ENCODE peak calls at places on chromosomes 13 and 19, in eight cellular contexts. B is ovary, R is tibial nerve, Z is A549, U is stomach, P is heart left ventricle, X is IMR-90, L is transverse colon. W is an unnamed sample.

GRCh38 chr19:6387372-6387771 is 5.6 kb downstream of the GTF2F1 start:
- DNase-seq in P (no peak), L (no peak), Z (no peak), R (no peak), U (no peak), X (no peak), B (no peak), W (no peak)

GRCh38 chr19:43527860-43528622 is 1.0 kb upstream of the ETHE1 start:
- DNase-seq in B (no peak), U (no peak), L (peak; percentile 51), Z (no peak), X (no peak), P (no peak), R (peak; percentile 24), W (no peak)

GRCh38 chr19:1481224-1481892 is 2.3 kb upstream of the C19orf25 start:
- DNase-seq in P (no peak), Z (no peak), X (no peak), U (no peak), B (no peak), R (no peak), L (no peak), W (peak; percentile 41)

GRCh38 chr19:17775991-17776803 is 18.7 kb upstream of the B3GNT3 start:
- DNase-seq in L (no peak), X (peak; percentile 6), R (no peak), B (no peak), U (no peak), P (no peak), Z (no peak), W (peak; percentile 44)

GRCh38 chr13:48975101-48975925 is at the start of gene FNDC3A:
- DNase-seq in X (peak; percentile 64), L (peak; percentile 49), B (peak; percentile 88), R (no peak), Z (peak; percentile 68), U (peak; percentile 41), P (peak; percentile 83), W (no peak)

GRCh38 chr19:13781547-13781946 is 7.3 kb downstream of the C19orf53 start:
- DNase-seq in L (peak; percentile 76), X (peak; percentile 81), R (peak; percentile 61), U (peak; percentile 62), P (peak; percentile 83), Z (no peak), B (peak; percentile 75), W (no peak)

GRCh38 chr13:76329004-76329403 is 557.2 kb downstream of the KCTD12 start:
- DNase-seq in P (no peak), L (no peak), U (no peak), B (no peak), X (no peak), Z (no peak), R (no peak), W (no peak)

GRCh38 chr19:2225415-2226050 is 10.6 kb downstream of the PLEKHJ1 start:
- DNase-seq in B (no peak), X (no peak), R (no peak), P (no peak), U (no peak), L (no peak), Z (no peak), W (peak; percentile 71)

GRCh38 chr19:4140237-4140711 is 13.2 kb upstream of the CREB3L3 start:
- DNase-seq in U (no peak), X (peak; percentile 72), B (no peak), Z (peak; percentile 89), L (peak; percentile 56), R (no peak), P (peak; percentile 48), W (peak; percentile 33)

GRCh38 chr13:46327256-46327655 is 59.8 kb downstream of the RUBCNL start:
- DNase-seq in R (no peak), Z (no peak), U (no peak), B (no peak), P (no peak), X (no peak), L (no peak), W (no peak)

GRCh38 chr13:113390874-113391497 is 27.1 kb upstream of the GRTP1 start:
- DNase-seq in L (no peak), Z (no peak), R (no peak), B (no peak), U (no peak), P (no peak), X (no peak), W (no peak)
- H3K4me1 ChIP-seq in L (peaks cover 6% of the 10 kb centered on the region), Z (peaks cover 4% of the 10 kb centered on the region), R (peaks cover 13% of the 10 kb centered on the region), B (peaks cover 6% of the 10 kb centered on the region), U (peaks cover 4% of the 10 kb centered on the region), P (peaks cover 14% of the 10 kb centered on the region), X (peaks cover 4% of the 10 kb centered on the region), W (peaks cover 4% of the 10 kb centered on the region)

DNA sequence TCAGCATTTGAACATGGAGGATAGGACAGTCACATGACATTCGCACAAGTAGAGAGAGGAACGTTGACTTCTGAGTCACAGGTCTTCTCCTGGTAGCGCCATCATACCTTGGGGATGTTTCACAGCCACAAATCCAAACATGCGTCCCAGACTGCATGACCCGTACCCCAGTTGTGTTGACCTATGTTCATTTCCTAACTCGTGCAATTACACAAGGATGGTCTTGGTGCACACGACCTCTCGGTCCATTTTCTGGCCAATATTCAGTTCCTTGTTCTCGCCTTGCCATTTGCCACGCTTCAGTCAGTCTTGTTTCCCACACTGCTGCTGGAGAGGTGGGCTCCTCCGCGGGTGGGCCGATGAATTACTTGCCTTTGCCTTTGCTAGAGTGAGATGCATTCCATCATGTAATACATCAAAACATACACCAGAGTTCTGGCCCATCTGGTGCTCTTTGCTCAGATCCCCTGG is 87.3 kb downstream of the COL4A2 start:
- DNase-seq in B (no peak), X (peak; percentile 94), Z (no peak), U (no peak), R (no peak), P (no peak), L (no peak), W (no peak)
- TF ChIP-seq CTCF in B (no peak), X (no peak), Z (no peak), U (no peak), R (no peak), P (no peak), L (no peak), W (no peak)

GRCh38 chr19:12668346-12668745 is 1.7 kb downstream of the WDR83 start:
- DNase-seq in R (no peak), U (no peak), B (no peak), L (no peak), P (no peak), Z (no peak), X (no peak), W (no peak)

GRCh38 chr19:12667903-12668302 is 1.3 kb downstream of the WDR83 start:
- DNase-seq in P (no peak), Z (no peak), R (no peak), L (no peak), X (no peak), B (no peak), U (no peak), W (no peak)

GRCh38 chr19:12670159-12670928 is 3.7 kb downstream of the WDR83 start:
- DNase-seq in L (no peak), P (no peak), X (no peak), U (no peak), R (no peak), B (no peak), Z (no peak), W (no peak)

GRCh38 chr19:12669272-12670158 is 2.9 kb downstream of the WDR83 start:
- DNase-seq in R (peak; percentile 48), B (peak; percentile 85), U (peak; percentile 85), Z (peak; percentile 89), P (peak; percentile 81), X (peak; percentile 85), L (peak; percentile 81), W (peak; percentile 86)

DNA sequence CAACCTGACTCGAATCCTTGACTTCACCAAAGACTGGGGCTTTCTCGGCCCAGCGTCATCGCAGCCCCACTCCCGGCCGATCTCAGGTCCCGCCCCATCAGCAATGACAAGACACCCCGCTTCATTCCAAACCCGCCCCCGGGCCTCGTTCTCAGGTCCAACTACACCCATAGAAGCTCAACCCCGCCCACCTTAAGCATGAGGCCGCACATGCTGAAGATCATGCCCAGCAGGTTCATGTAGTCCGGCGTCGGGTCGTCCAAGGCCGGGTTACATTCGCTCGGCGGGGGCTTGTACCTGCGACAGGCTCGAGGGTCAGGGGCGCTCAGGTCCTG is 2.3 kb downstream of the WDR83 start:
- DNase-seq in P (peak; percentile 47), Z (peak; percentile 50), R (peak; percentile 35), X (peak; percentile 65), U (peak; percentile 35), B (peak; percentile 68), L (peak; percentile 62), W (peak; percentile 66)
- TF ChIP-seq POLR2A in P (no peak), Z (no peak), R (no peak), X (no peak), U (no peak), B (no peak), L (no peak), W (no peak)

GRCh38 chr19:34904521-34904845 is 22.2 kb upstream of the ZNF30 start:
- DNase-seq in B (no peak), P (no peak), R (no peak), Z (no peak), U (no peak), X (no peak), L (no peak), W (no peak)
- H3K4me1 ChIP-seq in B (no peaks in the 10 kb centered on the region), P (peaks cover 5% of the 10 kb centered on the region), R (no peaks in the 10 kb centered on the region), Z (no peaks in the 10 kb centered on the region), U (peaks cover 5% of the 10 kb centered on the region), X (no peaks in the 10 kb centered on the region), L (no peaks in the 10 kb centered on the region), W (peaks cover 13% of the 10 kb centered on the region)

W was measured in upper lobe of left lung.